ENCODE peak calls at places on chromosome 3, in six cellular contexts. One of them, this sample, is unnamed. For H3K9me3, the result is how much of the 10 kb centered on the place peaks cover.

GRCh38 chr3:28859897-28860296 is 421.0 kb upstream of the RBMS3 start:
- DNase-seq in NT2/D1: no peak
- DNase-seq in HepG2: no peak
- DNase-seq in H1: no peak
- DNase-seq in HCT116: no peak
- DNase-seq in K562: no peak
- DNase-seq in this sample: no peak

GRCh38 chr3:102512734-102513518 is 78.1 kb downstream of the ZPLD1 start:
- DNase-seq in NT2/D1: no peak
- DNase-seq in HepG2: no peak
- DNase-seq in H1: no peak
- DNase-seq in HCT116: no peak
- DNase-seq in K562: no peak
- DNase-seq in this sample: no peak

GRCh38 chr3:63344676-63345075 is 66.6 kb downstream of the SYNPR start:
- DNase-seq in NT2/D1: no peak
- DNase-seq in HepG2: no peak
- DNase-seq in H1: no peak
- DNase-seq in HCT116: no peak
- DNase-seq in K562: no peak
- DNase-seq in this sample: no peak

GRCh38 chr3:175702956-175703355 is 843.8 kb downstream of the NAALADL2 start:
- DNase-seq in NT2/D1: no peak
- DNase-seq in HepG2: no peak
- DNase-seq in H1: no peak
- DNase-seq in HCT116: no peak
- DNase-seq in K562: no peak
- DNase-seq in this sample: no peak

GRCh38 chr3:27666708-27667107 is 55.4 kb downstream of the EOMES start:
- DNase-seq in NT2/D1: peak
- DNase-seq in HepG2: no peak
- DNase-seq in H1: peak
- DNase-seq in HCT116: no peak
- DNase-seq in K562: no peak
- DNase-seq in this sample: no peak

GRCh38 chr3:39919281-39919680 is 109.9 kb downstream of the MYRIP start:
- DNase-seq in NT2/D1: no peak
- DNase-seq in HepG2: no peak
- DNase-seq in H1: no peak
- DNase-seq in HCT116: no peak
- DNase-seq in K562: no peak
- DNase-seq in this sample: no peak

GRCh38 chr3:71579934-71580318 is 3.6 kb downstream of the FOXP1 start:
- DNase-seq in NT2/D1: peak
- DNase-seq in HepG2: peak
- DNase-seq in H1: no peak
- DNase-seq in HCT116: no peak
- DNase-seq in K562: peak
- DNase-seq in this sample: no peak

GRCh38 chr3:62833538-62833937 is 41.7 kb downstream of the CADPS start:
- DNase-seq in NT2/D1: peak
- DNase-seq in HepG2: peak
- DNase-seq in H1: no peak
- DNase-seq in HCT116: no peak
- DNase-seq in K562: peak
- DNase-seq in this sample: no peak

GRCh38 chr3:61222428-61222827 is 28.8 kb downstream of the FHIT start:
- DNase-seq in NT2/D1: no peak
- DNase-seq in HepG2: no peak
- DNase-seq in H1: no peak
- DNase-seq in HCT116: no peak
- DNase-seq in K562: no peak
- DNase-seq in this sample: no peak

GRCh38 chr3:124666067-124666466 is 64.2 kb upstream of the UMPS start:
- DNase-seq in NT2/D1: no peak
- DNase-seq in HepG2: no peak
- DNase-seq in H1: no peak
- DNase-seq in HCT116: no peak
- DNase-seq in K562: no peak
- DNase-seq in this sample: no peak

GRCh38 chr3:71469131-71469430 is 114.4 kb downstream of the FOXP1 start:
- DNase-seq in NT2/D1: no peak
- DNase-seq in HepG2: no peak
- DNase-seq in H1: no peak
- DNase-seq in HCT116: no peak
- DNase-seq in K562: no peak
- DNase-seq in this sample: no peak

GRCh38 chr3:136141296-136141785 is 54.8 kb downstream of the MSL2 start:
- DNase-seq in NT2/D1: no peak
- DNase-seq in HepG2: no peak
- DNase-seq in H1: no peak
- DNase-seq in HCT116: no peak
- DNase-seq in K562: no peak
- DNase-seq in this sample: no peak

GRCh38 chr3:98901032-98901464 is 447 bp downstream of the DCBLD2 start:
- DNase-seq in NT2/D1: peak
- DNase-seq in HepG2: peak
- DNase-seq in H1: peak
- DNase-seq in HCT116: no peak
- DNase-seq in K562: peak
- DNase-seq in this sample: no peak

GRCh38 chr3:127672429-127673190 is at the start of gene ABTB1:
- DNase-seq in NT2/D1: peak
- DNase-seq in HepG2: peak
- DNase-seq in H1: peak
- DNase-seq in HCT116: no peak
- DNase-seq in K562: peak
- DNase-seq in this sample: no peak

GRCh38 chr3:73094951-73095350 is 33.5 kb downstream of the EBLN2 start:
- DNase-seq in NT2/D1: peak
- DNase-seq in HepG2: no peak
- DNase-seq in H1: peak
- DNase-seq in HCT116: no peak
- DNase-seq in K562: no peak
- DNase-seq in this sample: no peak

GRCh38 chr3:44513513-44513912 is 36.0 kb upstream of the ZNF445 start:
- DNase-seq in NT2/D1: no peak
- DNase-seq in HepG2: no peak
- DNase-seq in H1: peak
- DNase-seq in HCT116: no peak
- DNase-seq in K562: no peak
- DNase-seq in this sample: no peak

GRCh38 chr3:158731938-158732855 is at the start of gene RARRES1:
- DNase-seq in NT2/D1: no peak
- DNase-seq in HepG2: no peak
- DNase-seq in H1: peak
- DNase-seq in HCT116: no peak
- DNase-seq in K562: no peak
- DNase-seq in this sample: no peak

GRCh38 chr3:8822141-8822540 is 52.7 kb upstream of the OXTR start:
- DNase-seq in NT2/D1: no peak
- DNase-seq in HepG2: no peak
- DNase-seq in H1: no peak
- DNase-seq in HCT116: no peak
- DNase-seq in K562: no peak
- DNase-seq in this sample: no peak

GRCh38 chr3:8813411-8813810 is 44.0 kb upstream of the OXTR start:
- DNase-seq in NT2/D1: no peak
- DNase-seq in HepG2: no peak
- DNase-seq in H1: no peak
- DNase-seq in HCT116: no peak
- DNase-seq in K562: no peak
- DNase-seq in this sample: no peak

GRCh38 chr3:8816106-8816505 is 46.7 kb upstream of the OXTR start:
- DNase-seq in NT2/D1: no peak
- DNase-seq in HepG2: no peak
- DNase-seq in H1: no peak
- DNase-seq in HCT116: no peak
- DNase-seq in K562: no peak
- DNase-seq in this sample: no peak

DNA sequence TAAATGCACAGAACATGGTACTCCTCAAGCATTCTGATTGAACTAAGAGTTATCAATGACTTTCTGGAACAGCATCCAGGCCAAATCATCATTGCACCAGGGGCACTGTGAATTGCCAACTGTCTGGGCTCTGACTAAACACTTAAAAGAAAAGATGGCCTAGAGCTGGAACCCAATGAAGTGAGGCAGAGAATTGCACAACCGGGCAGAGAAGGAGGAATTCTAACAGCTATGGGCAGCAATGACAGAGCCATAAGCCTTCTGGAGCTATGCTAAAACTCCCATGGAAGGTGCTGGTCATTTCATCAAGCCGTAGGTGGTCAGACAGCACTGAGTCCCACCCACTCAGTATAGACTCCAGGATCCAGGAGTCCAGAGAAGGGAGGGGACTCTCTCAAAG is 48.1 kb upstream of the OXTR start:
- DNase-seq in NT2/D1: no peak
- DNase-seq in HepG2: no peak
- DNase-seq in H1: no peak
- DNase-seq in HCT116: no peak
- DNase-seq in K562: no peak
- DNase-seq in this sample: no peak
- H3K9me3 ChIP-seq in NT2/D1: under half
- H3K9me3 ChIP-seq in HepG2: under half
- H3K9me3 ChIP-seq in H1: under half
- H3K9me3 ChIP-seq in HCT116: under half
- H3K9me3 ChIP-seq in K562: under half
- H3K9me3 ChIP-seq in this sample: under half

GRCh38 chr3:183698760-183699159 is 1.2 kb downstream of the YEATS2 start:
- DNase-seq in NT2/D1: no peak
- DNase-seq in HepG2: no peak
- DNase-seq in H1: no peak
- DNase-seq in HCT116: no peak
- DNase-seq in K562: no peak
- DNase-seq in this sample: no peak

GRCh38 chr3:183697123-183697609 is 431 bp upstream of the YEATS2 start:
- DNase-seq in NT2/D1: no peak
- DNase-seq in HepG2: no peak
- DNase-seq in H1: no peak
- DNase-seq in HCT116: no peak
- DNase-seq in K562: no peak
- DNase-seq in this sample: no peak

GRCh38 chr3:183698318-183698731 is 728 bp downstream of the YEATS2 start:
- DNase-seq in NT2/D1: peak
- DNase-seq in HepG2: no peak
- DNase-seq in H1: no peak
- DNase-seq in HCT116: no peak
- DNase-seq in K562: peak
- DNase-seq in this sample: no peak

GRCh38 chr3:183697610-183698317 is at the start of gene YEATS2:
- DNase-seq in NT2/D1: peak
- DNase-seq in HepG2: peak
- DNase-seq in H1: peak
- DNase-seq in HCT116: peak
- DNase-seq in K562: peak
- DNase-seq in this sample: no peak

GRCh38 chr3:183699238-183699947 is 1.8 kb downstream of the YEATS2 start:
- DNase-seq in NT2/D1: no peak
- DNase-seq in HepG2: no peak
- DNase-seq in H1: no peak
- DNase-seq in HCT116: no peak
- DNase-seq in K562: no peak
- DNase-seq in this sample: no peak
- TF ChIP-seq ZNF274 in NT2/D1: no peak
- TF ChIP-seq ZNF274 in HepG2: no peak
- TF ChIP-seq ZNF274 in H1: no peak
- TF ChIP-seq ZNF274 in HCT116: no peak
- TF ChIP-seq ZNF274 in K562: no peak
- TF ChIP-seq ZNF274 in this sample: no peak

DNA sequence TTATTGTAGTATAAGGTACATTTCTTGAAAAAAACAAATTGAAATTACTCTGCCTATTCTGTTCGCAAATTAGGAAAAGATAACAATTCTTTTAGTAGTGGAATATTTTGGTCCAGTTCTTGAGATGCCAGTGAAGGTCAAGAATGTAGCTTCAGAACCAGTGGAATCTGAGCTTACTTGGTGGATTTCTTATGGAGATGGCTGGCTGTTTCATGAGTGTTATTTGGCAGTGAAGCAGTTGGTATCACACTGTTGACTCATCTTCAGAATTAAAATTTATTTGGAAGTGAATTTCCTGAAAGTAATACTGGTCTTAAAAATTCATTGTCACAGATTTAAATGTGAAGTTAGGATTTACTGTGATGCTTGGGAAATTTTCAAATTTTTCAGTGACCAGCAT is 19.1 kb downstream of the RNF13 start:
- DNase-seq in NT2/D1: no peak
- DNase-seq in HepG2: no peak
- DNase-seq in H1: no peak
- DNase-seq in HCT116: no peak
- DNase-seq in K562: no peak
- DNase-seq in this sample: no peak
- H3K9me3 ChIP-seq in NT2/D1: half or more
- H3K9me3 ChIP-seq in HepG2: half or more
- H3K9me3 ChIP-seq in H1: under half
- H3K9me3 ChIP-seq in HCT116: under half
- H3K9me3 ChIP-seq in K562: under half
- H3K9me3 ChIP-seq in this sample: under half

GRCh38 chr3:157649511-157649910 is 146.3 kb upstream of the VEPH1 start:
- DNase-seq in NT2/D1: no peak
- DNase-seq in HepG2: no peak
- DNase-seq in H1: no peak
- DNase-seq in HCT116: no peak
- DNase-seq in K562: no peak
- DNase-seq in this sample: no peak

GRCh38 chr3:157647820-157648219 is 144.6 kb upstream of the VEPH1 start:
- DNase-seq in NT2/D1: no peak
- DNase-seq in HepG2: no peak
- DNase-seq in H1: no peak
- DNase-seq in HCT116: no peak
- DNase-seq in K562: no peak
- DNase-seq in this sample: no peak

GRCh38 chr3:157650191-157650590 is 147.0 kb upstream of the VEPH1 start:
- DNase-seq in NT2/D1: no peak
- DNase-seq in HepG2: no peak
- DNase-seq in H1: no peak
- DNase-seq in HCT116: no peak
- DNase-seq in K562: no peak
- DNase-seq in this sample: no peak

DNA sequence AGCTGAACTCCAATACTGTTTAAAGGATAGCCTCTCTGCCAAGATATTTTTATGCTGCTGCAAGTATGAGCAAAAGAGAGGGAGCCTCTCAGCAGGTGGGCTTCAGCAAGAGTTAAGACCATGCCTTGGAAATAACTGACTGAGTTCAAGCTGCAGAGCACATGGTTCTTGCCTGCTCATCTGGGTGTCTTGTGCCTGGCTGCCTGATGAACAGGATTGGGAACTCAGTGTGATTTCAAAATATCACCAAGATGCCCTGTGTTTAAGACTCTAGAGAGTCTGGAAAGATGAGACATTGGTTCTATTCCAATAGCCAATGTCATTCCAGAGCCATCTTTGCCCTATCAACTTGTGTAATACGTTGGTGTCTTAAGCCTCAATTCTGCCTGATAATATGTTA is 147.5 kb upstream of the VEPH1 start:
- DNase-seq in NT2/D1: no peak
- DNase-seq in HepG2: no peak
- DNase-seq in H1: no peak
- DNase-seq in HCT116: no peak
- DNase-seq in K562: no peak
- DNase-seq in this sample: no peak
- TF ChIP-seq ZNF274 in NT2/D1: no peak
- TF ChIP-seq ZNF274 in HepG2: no peak
- TF ChIP-seq ZNF274 in H1: no peak
- TF ChIP-seq ZNF274 in HCT116: no peak
- TF ChIP-seq ZNF274 in K562: no peak
- TF ChIP-seq ZNF274 in this sample: no peak